ENCODE peak calls at places on chromosome 17, in four cellular contexts. One of them, this sample, is unnamed.

GRCh38 chr17:82065193-82065637 is 389 bp downstream of the DUS1L start:
- DNase-seq in H1: no peak
- DNase-seq in K562: no peak
- DNase-seq in SK-N-SH: no peak
- DNase-seq in this sample: no peak

GRCh38 chr17:49646391-49647255 is 31.3 kb downstream of the SPOP start:
- DNase-seq in SK-N-SH: no peak
- DNase-seq in K562: no peak
- DNase-seq in H1: no peak
- DNase-seq in this sample: no peak

GRCh38 chr17:56733833-56734232 is 99.9 kb downstream of the C17orf67 start:
- DNase-seq in H1: no peak
- DNase-seq in SK-N-SH: no peak
- DNase-seq in K562: no peak
- DNase-seq in this sample: no peak

GRCh38 chr17:43962479-43962878 is 8.7 kb upstream of the PYY start:
- DNase-seq in K562: no peak
- DNase-seq in SK-N-SH: no peak
- DNase-seq in H1: no peak
- DNase-seq in this sample: no peak

GRCh38 chr17:76556759-76557367 is 17.0 kb downstream of the PRCD start:
- DNase-seq in SK-N-SH: no peak
- DNase-seq in K562: peak; percentile 51
- DNase-seq in H1: no peak
- DNase-seq in this sample: no peak

GRCh38 chr17:39813631-39814030 is 50.5 kb downstream of the IKZF3 start:
- DNase-seq in SK-N-SH: no peak
- DNase-seq in H1: no peak
- DNase-seq in K562: no peak
- DNase-seq in this sample: no peak

GRCh38 chr17:82848022-82848592 is 8.3 kb upstream of the ZNF750 start:
- DNase-seq in H1: no peak
- DNase-seq in SK-N-SH: no peak
- DNase-seq in K562: no peak
- DNase-seq in this sample: no peak

GRCh38 chr17:57595942-57596695 is 149.0 kb downstream of the CCDC182 start:
- DNase-seq in K562: no peak
- DNase-seq in SK-N-SH: no peak
- DNase-seq in H1: no peak
- DNase-seq in this sample: no peak

GRCh38 chr17:67993153-67993997 is 2.9 kb downstream of the C17orf58 start:
- DNase-seq in K562: peak; percentile 91
- DNase-seq in H1: no peak
- DNase-seq in SK-N-SH: peak; percentile 98
- DNase-seq in this sample: peak; percentile 76

GRCh38 chr17:51397361-51398127 is 137.2 kb downstream of the UTP18 start:
- DNase-seq in H1: no peak
- DNase-seq in K562: no peak
- DNase-seq in SK-N-SH: no peak
- DNase-seq in this sample: no peak

GRCh38 chr17:57899822-57900221 is 50.0 kb upstream of the MRPS23 start:
- DNase-seq in SK-N-SH: no peak
- DNase-seq in K562: no peak
- DNase-seq in H1: no peak
- DNase-seq in this sample: no peak

GRCh38 chr17:41975099-41976083 is 8.8 kb downstream of the CNP start:
- DNase-seq in K562: no peak
- DNase-seq in SK-N-SH: no peak
- DNase-seq in H1: no peak
- DNase-seq in this sample: no peak

GRCh38 chr17:61594294-61594825 is 3.3 kb upstream of the NACA2 start:
- DNase-seq in H1: no peak
- DNase-seq in K562: no peak
- DNase-seq in SK-N-SH: no peak
- DNase-seq in this sample: no peak

GRCh38 chr17:77326636-77327035 is 185.9 kb downstream of the SEC14L1 start:
- DNase-seq in K562: no peak
- DNase-seq in H1: no peak
- DNase-seq in SK-N-SH: no peak
- DNase-seq in this sample: peak; percentile 2

GRCh38 chr17:60386137-60386395 is 5.9 kb downstream of the USP32 start:
- DNase-seq in SK-N-SH: no peak
- DNase-seq in H1: no peak
- DNase-seq in K562: no peak
- DNase-seq in this sample: no peak

GRCh38 chr17:21370430-21370829 is 5.7 kb upstream of the KCNJ12 start:
- DNase-seq in H1: no peak
- DNase-seq in SK-N-SH: no peak
- DNase-seq in K562: no peak
- DNase-seq in this sample: no peak

GRCh38 chr17:44115585-44116415 is 7.6 kb downstream of the HDAC5 start:
- DNase-seq in SK-N-SH: peak; percentile 83
- DNase-seq in K562: peak; percentile 75
- DNase-seq in H1: no peak
- DNase-seq in this sample: peak; percentile 70

GRCh38 chr17:41925991-41926590 is 4.3 kb upstream of the ODAD4 start:
- DNase-seq in K562: no peak
- DNase-seq in SK-N-SH: no peak
- DNase-seq in H1: no peak
- DNase-seq in this sample: no peak

GRCh38 chr17:56351675-56352074 is 198.4 kb downstream of the ANKFN1 start:
- DNase-seq in H1: no peak
- DNase-seq in SK-N-SH: no peak
- DNase-seq in K562: no peak
- DNase-seq in this sample: no peak

GRCh38 chr17:45782889-45783592 is 1.1 kb upstream of the CRHR1 start:
- DNase-seq in H1: no peak
- DNase-seq in K562: peak; percentile 28
- DNase-seq in SK-N-SH: peak; percentile 94
- DNase-seq in this sample: peak; percentile 80

GRCh38 chr17:44557653-44558285 is 485 bp downstream of the FZD2 start:
- DNase-seq in SK-N-SH: peak; percentile 79
- DNase-seq in K562: no peak
- DNase-seq in H1: no peak
- DNase-seq in this sample: peak; percentile 62

GRCh38 chr17:36901506-36901905 is 35.8 kb upstream of the LHX1 start:
- DNase-seq in K562: no peak
- DNase-seq in SK-N-SH: no peak
- DNase-seq in H1: peak; percentile 64
- DNase-seq in this sample: peak; percentile 39

GRCh38 chr17:75634376-75634740 is 1.1 kb downstream of the SMIM5 start:
- DNase-seq in K562: no peak
- DNase-seq in SK-N-SH: peak; percentile 41
- DNase-seq in H1: no peak
- DNase-seq in this sample: no peak

GRCh38 chr17:33687831-33688230 is 394.7 kb upstream of the ASIC2 start:
- DNase-seq in K562: no peak
- DNase-seq in H1: no peak
- DNase-seq in SK-N-SH: no peak
- DNase-seq in this sample: no peak

GRCh38 chr17:33688771-33689170 is 395.7 kb upstream of the ASIC2 start:
- DNase-seq in K562: no peak
- DNase-seq in H1: no peak
- DNase-seq in SK-N-SH: no peak
- DNase-seq in this sample: no peak

GRCh38 chr17:33684714-33685113 is 391.6 kb upstream of the ASIC2 start:
- DNase-seq in K562: no peak
- DNase-seq in H1: no peak
- DNase-seq in SK-N-SH: no peak
- DNase-seq in this sample: no peak

GRCh38 chr17:33686171-33686570 is 393.1 kb upstream of the ASIC2 start:
- DNase-seq in SK-N-SH: peak; percentile 32
- DNase-seq in H1: peak; percentile 19
- DNase-seq in K562: peak; percentile 56
- DNase-seq in this sample: peak; percentile 62

GRCh38 chr17:33689725-33690124 is 396.6 kb upstream of the ASIC2 start:
- DNase-seq in K562: peak; percentile 18
- DNase-seq in H1: no peak
- DNase-seq in SK-N-SH: no peak
- DNase-seq in this sample: no peak
- TF ChIP-seq CTCF in K562: peak; percentile 25
- TF ChIP-seq CTCF in H1: no peak
- TF ChIP-seq CTCF in SK-N-SH: no peak
- TF ChIP-seq CTCF in this sample: no peak

GRCh38 chr17:64327201-64327930 is 63.3 kb downstream of the PECAM1 start:
- DNase-seq in K562: no peak
- DNase-seq in H1: no peak
- DNase-seq in SK-N-SH: no peak
- DNase-seq in this sample: no peak

GRCh38 chr17:64328875-64329405 is 61.7 kb downstream of the PECAM1 start:
- DNase-seq in K562: no peak
- DNase-seq in H1: no peak
- DNase-seq in SK-N-SH: no peak
- DNase-seq in this sample: no peak

GRCh38 chr17:64326420-64327054 is 63.5 kb upstream of the TEX2 start:
- DNase-seq in SK-N-SH: no peak
- DNase-seq in K562: no peak
- DNase-seq in H1: no peak
- DNase-seq in this sample: no peak

GRCh38 chr17:64329571-64329970 is 61.1 kb downstream of the PECAM1 start:
- DNase-seq in H1: no peak
- DNase-seq in SK-N-SH: no peak
- DNase-seq in K562: no peak
- DNase-seq in this sample: no peak

DNA sequence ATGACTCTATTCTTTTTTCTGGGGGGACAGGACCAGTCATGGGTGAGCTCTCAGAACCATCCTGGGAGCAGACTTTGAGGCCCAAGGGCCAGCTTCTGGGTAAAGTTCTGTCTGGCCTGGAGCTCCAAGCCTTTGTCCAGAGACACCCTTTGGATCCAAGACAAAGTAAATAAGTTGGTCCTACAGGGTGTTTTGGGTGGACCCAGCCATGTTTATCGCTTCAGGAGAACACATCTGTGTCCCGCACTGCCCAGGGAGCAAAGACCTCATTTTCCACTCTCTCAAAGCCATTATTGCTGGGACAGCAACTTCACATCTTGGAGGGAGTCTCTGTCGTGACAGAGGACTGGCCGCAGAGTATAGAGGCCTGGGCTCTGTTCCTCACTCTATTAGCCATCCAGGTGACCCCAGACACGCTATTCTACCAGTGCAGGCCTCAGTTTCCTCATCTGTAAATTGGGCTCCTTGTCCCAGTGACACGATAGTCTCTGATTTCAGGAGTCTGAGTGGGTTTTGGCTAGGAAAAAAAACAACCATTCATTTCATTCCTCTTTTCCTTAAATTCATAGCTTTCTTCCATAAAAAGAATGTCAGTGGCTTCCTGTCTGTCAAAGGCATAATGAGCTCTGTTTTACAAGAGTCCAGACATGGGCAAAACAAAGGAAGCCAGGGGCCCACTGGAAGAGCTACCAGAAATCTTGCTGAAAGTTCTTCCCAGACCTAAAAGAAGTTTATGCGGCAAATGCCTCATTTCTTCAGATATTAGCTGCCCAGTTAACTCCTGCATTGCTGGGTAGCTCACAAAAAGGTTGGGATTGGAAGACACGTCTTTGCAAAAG is 62.4 kb downstream of the PECAM1 start:
- DNase-seq in SK-N-SH: no peak
- DNase-seq in H1: no peak
- DNase-seq in K562: no peak
- DNase-seq in this sample: no peak
- TF ChIP-seq TEAD4 in SK-N-SH: no peak
- TF ChIP-seq TEAD4 in H1: no peak
- TF ChIP-seq TEAD4 in K562: no peak
- TF ChIP-seq TEAD4 in this sample: no peak

GRCh38 chr17:17668358-17668757 is 12.9 kb upstream of the RAI1 start:
- DNase-seq in H1: no peak
- DNase-seq in K562: no peak
- DNase-seq in SK-N-SH: no peak
- DNase-seq in this sample: no peak

GRCh38 chr17:17667947-17668346 is 13.3 kb upstream of the RAI1 start:
- DNase-seq in K562: no peak
- DNase-seq in SK-N-SH: no peak
- DNase-seq in H1: no peak
- DNase-seq in this sample: no peak

GRCh38 chr17:17669851-17670232 is 11.4 kb upstream of the RAI1 start:
- DNase-seq in H1: no peak
- DNase-seq in K562: no peak
- DNase-seq in SK-N-SH: no peak
- DNase-seq in this sample: no peak

GRCh38 chr17:17670701-17671319 is 10.4 kb upstream of the RAI1 start:
- DNase-seq in K562: no peak
- DNase-seq in H1: no peak
- DNase-seq in SK-N-SH: no peak
- DNase-seq in this sample: no peak

GRCh38 chr17:17669081-17669850 is 12.0 kb upstream of the RAI1 start:
- DNase-seq in H1: no peak
- DNase-seq in K562: no peak
- DNase-seq in SK-N-SH: peak; percentile 67
- DNase-seq in this sample: no peak
- TF ChIP-seq MAX in H1: no peak
- TF ChIP-seq MAX in K562: no peak
- TF ChIP-seq MAX in SK-N-SH: no peak
- TF ChIP-seq MAX in this sample: no peak

GRCh38 chr17:64009571-64010402 is 10.6 kb downstream of the ICAM2 start:
- DNase-seq in H1: no peak
- DNase-seq in K562: no peak
- DNase-seq in SK-N-SH: no peak
- DNase-seq in this sample: no peak
- TF ChIP-seq CTCF in H1: no peak
- TF ChIP-seq CTCF in K562: no peak
- TF ChIP-seq CTCF in SK-N-SH: no peak
- TF ChIP-seq CTCF in this sample: no peak

GRCh38 chr17:29760771-29761682 is 138.3 kb upstream of the CORO6 start:
- DNase-seq in H1: peak; percentile 36
- DNase-seq in K562: no peak
- DNase-seq in SK-N-SH: peak; percentile 96
- DNase-seq in this sample: peak; percentile 77
- TF ChIP-seq TEAD4 in H1: no peak
- TF ChIP-seq TEAD4 in K562: no peak
- TF ChIP-seq TEAD4 in SK-N-SH: no peak
- TF ChIP-seq TEAD4 in this sample: no peak

DNA sequence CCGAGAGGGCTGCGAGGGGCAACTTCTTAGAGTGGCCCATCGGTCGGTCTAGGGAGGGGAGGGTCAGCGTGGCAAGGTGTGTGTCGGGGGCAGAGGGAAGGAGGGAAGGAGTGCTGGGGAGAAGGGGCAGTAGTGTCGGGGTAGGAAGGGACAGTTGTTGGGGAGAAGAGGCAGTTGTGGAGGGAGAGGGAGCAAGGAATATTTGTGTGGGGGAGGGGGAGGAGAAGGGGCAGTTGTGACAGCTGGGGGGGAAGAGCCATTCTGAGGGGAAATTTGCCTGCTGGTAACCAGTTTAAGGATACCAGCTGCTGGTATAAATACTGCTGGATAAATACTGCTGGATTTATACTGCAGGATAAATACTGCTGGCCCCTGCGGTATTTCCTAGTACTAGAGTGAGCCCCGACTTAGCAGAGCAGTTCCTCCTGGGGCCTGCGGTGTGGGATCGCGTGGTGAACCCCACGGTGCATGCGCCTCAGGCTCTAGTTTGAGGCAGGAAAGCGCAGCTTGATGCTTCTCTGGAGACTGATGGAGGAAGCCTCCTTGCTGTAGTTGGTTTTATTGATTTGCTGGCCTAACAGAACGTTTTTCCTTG is 309 bp downstream of the DNAH2 start:
- DNase-seq in SK-N-SH: no peak
- DNase-seq in H1: no peak
- DNase-seq in K562: no peak
- DNase-seq in this sample: no peak
- TF ChIP-seq MAX in SK-N-SH: no peak
- TF ChIP-seq MAX in H1: no peak
- TF ChIP-seq MAX in K562: no peak
- TF ChIP-seq MAX in this sample: no peak

This sample was measured in WTC11.